ENCODE peak calls at places on chromosomes 13 and 19, in five cellular contexts. O is IMR-90, Y is neuronal stem cell, I is mesenchymal stem cell, W is mesendoderm. H is an unnamed sample.

GRCh38 chr19:45469132-45469834 is 1.5 kb downstream of the FOSB start:
- DNase-seq in O (peak), Y (peak), I (peak), W (peak), H (peak)

GRCh38 chr19:5580116-5580515 is 12.4 kb upstream of the TINCR start:
- DNase-seq in O (no peak), Y (no peak), I (no peak), W (no peak), H (no peak)

GRCh38 chr13:25171517-25172302 is at the start of gene AMER2:
- DNase-seq in O (no peak), Y (peak), I (peak), W (peak), H (no peak)

GRCh38 chr13:23430664-23431063 is 2.8 kb downstream of the SACS start:
- DNase-seq in O (no peak), Y (no peak), I (no peak), W (no peak), H (no peak)

GRCh38 chr13:105513448-105513847 is 1022.0 kb downstream of the EFNB2 start:
- DNase-seq in O (no peak), Y (no peak), I (no peak), W (no peak), H (no peak)

GRCh38 chr13:113320226-113320875 is 23.3 kb downstream of the LAMP1 start:
- DNase-seq in O (no peak), Y (no peak), I (no peak), W (no peak), H (no peak)

GRCh38 chr13:90696656-90697055 is 650.8 kb upstream of the MIR17HG start:
- DNase-seq in O (peak), Y (no peak), I (peak), W (no peak), H (no peak)

GRCh38 chr19:13063461-13064091 is 39.1 kb downstream of the LYL1 start:
- DNase-seq in O (no peak), Y (no peak), I (no peak), W (no peak), H (no peak)

GRCh38 chr19:13622727-13623126 is 116.4 kb upstream of the CACNA1A start:
- DNase-seq in O (no peak), Y (no peak), I (no peak), W (peak), H (no peak)

GRCh38 chr13:79490846-79491245 is 9.9 kb downstream of the NDFIP2 start:
- DNase-seq in O (no peak), Y (no peak), I (no peak), W (peak), H (no peak)

GRCh38 chr19:46186101-46186716 is 38.2 kb downstream of the IGFL2 start:
- DNase-seq in O (no peak), Y (no peak), I (no peak), W (peak), H (no peak)

GRCh38 chr13:73235385-73235784 is 176.6 kb downstream of the KLF5 start:
- DNase-seq in O (no peak), Y (no peak), I (no peak), W (no peak), H (no peak)
- H3K4ac ChIP-seq in O (no peak), Y (no peak), I (no peak), W (no peak), H (no peak)

DNA sequence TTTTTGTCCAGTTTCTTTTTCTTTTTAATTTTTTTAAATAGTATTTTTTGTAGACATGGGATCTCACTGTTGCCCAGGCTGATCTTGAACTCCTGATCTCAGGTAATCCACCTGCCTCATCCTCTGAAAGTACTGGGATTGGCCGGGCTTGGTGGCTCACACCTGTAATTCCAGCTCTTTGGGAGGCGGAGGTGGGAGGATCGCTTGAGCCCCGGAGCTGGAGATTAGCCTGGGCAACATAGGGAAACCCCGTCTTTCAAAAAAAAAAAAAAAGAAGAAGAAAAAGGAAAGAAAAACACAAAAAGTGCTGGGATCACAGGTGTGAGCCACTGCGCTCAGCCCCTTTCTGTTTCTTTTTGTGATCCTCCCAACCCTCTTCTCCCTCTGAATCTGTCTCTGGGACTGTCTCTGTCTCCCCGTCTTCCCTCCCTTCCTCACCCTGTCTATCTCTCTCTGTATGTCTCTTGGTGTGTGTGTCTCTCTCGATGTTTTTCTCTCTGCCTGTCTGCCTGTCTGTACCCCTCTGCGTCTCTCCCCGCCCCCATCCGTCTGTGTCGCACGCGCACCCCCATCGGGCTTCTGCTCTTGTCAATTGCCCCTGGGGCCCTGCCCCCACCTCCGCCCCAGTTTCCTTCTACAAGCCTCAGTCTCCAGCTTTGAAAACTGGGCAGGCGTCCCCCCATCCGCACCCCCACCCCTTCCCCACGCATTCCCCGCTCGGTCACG is 554 bp upstream of the ZFP36 start:
- DNase-seq in O (no peak), Y (no peak), I (peak), W (no peak), H (peak)
- H3K4ac ChIP-seq in O (peak), Y (no peak), I (peak), W (no peak), H (no peak)

GRCh38 chr13:29791508-29791907 is 58.9 kb downstream of the UBL3 start:
- DNase-seq in O (no peak), Y (no peak), I (no peak), W (no peak), H (no peak)

GRCh38 chr13:29786698-29787097 is 63.7 kb downstream of the UBL3 start:
- DNase-seq in O (no peak), Y (no peak), I (no peak), W (no peak), H (no peak)

DNA sequence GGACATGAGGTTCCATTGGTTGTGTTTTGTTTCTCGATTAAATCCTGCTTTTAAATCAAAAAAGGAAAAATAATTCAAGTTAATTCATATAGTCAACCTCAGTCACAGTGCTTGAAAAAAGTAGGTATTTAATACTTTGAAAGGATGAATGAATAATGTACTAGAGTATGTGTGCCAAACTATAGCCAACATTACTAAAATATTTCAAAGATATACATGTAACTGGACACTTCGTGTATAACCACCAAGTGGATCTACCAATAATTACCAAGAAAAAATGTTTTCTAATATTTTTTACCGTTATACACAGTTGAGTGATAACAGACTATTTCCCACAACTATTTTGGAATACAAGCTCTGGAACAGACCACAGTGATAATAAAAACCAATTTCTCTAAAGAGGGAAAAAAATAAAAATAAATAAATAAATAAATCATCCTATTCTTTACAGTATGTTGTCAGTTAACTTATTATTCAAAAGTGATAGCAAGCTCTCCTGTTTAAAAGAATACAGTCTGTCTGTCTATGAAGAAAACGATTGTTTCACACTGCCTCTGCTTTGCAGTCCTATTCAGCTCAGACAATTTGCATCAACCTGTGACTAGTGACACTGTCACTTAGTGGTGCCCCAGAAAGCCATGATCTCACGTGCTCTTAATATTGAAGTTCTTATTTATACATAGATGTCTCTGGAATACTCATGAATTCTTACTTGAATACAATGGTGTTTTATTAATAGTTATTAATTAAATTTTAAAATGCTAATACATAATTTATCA is 58.2 kb downstream of the UBL3 start:
- DNase-seq in O (peak), Y (no peak), I (no peak), W (no peak), H (no peak)
- H3K4ac ChIP-seq in O (no peak), Y (no peak), I (no peak), W (no peak), H (no peak)

GRCh38 chr19:15316498-15316897 is 15.8 kb downstream of the BRD4 start:
- DNase-seq in O (peak), Y (no peak), I (peak), W (no peak), H (no peak)
- H3K4ac ChIP-seq in O (peak), Y (no peak), I (no peak), W (no peak), H (no peak)

DNA sequence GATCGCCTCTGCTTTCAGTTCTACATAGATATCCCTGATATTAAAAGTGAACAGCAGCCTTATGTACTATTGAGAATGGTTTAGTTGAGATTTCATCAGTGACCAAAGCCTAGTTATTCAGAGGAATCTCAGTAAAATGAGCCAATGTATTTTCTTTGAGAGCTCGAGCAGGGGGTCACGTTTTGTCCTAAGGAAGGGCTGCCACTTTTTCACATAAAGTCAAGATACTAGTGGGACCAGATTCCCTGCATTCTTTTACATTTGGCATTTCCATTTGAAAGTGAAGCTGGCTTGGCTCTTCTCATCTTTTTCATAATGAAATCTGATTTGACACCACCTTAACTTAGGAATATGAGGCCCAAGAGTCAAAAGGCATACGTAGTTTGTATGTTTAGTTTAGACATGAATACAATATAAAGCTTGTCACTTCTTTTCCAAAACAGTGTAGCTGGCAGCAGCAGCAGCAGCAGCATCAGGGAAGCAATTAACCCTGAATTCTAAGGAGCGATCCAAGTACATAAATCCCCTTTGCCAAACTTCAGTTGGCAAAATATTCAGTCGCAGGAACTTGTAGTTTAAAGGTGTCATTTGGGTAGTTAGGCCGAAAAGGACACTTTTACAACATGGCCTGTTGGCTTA is 1752.2 kb upstream of the PCDH20 start:
- DNase-seq in O (no peak), Y (no peak), I (no peak), W (peak), H (no peak)
- H3K4ac ChIP-seq in O (no peak), Y (no peak), I (no peak), W (no peak), H (no peak)

DNA sequence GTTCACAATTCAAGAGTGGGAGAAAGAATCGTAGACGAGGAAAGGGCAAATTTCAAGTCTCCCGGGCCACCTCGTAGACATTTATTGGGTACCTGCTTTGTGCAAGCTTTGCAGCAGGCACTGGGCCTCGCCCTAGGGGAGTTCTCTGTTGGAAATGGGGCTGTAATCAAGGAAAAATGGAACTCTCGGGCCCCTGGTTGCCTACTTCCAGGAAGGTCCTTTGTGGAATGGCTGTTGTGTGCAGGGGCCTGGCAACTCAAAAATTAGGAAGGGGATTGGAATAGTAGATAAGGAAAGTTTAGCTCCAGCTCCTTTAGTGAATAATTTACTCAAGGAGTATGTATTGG is 612 bp downstream of the ZNF526 start:
- DNase-seq in O (no peak), Y (no peak), I (no peak), W (no peak), H (no peak)
- H3K4ac ChIP-seq in O (peak), Y (no peak), I (peak), W (no peak), H (no peak)

GRCh38 chr19:17966497-17967257 is at the start of gene KCNN1:
- DNase-seq in O (no peak), Y (no peak), I (no peak), W (no peak), H (no peak)

GRCh38 chr19:17972230-17972629 is 5.3 kb downstream of the KCNN1 start:
- DNase-seq in O (no peak), Y (no peak), I (no peak), W (no peak), H (no peak)

GRCh38 chr19:17967258-17968051 is 548 bp downstream of the KCNN1 start:
- DNase-seq in O (no peak), Y (no peak), I (no peak), W (no peak), H (no peak)

GRCh38 chr19:17968376-17968775 is 1.5 kb downstream of the KCNN1 start:
- DNase-seq in O (no peak), Y (no peak), I (no peak), W (no peak), H (no peak)

GRCh38 chr19:17969096-17969792 is 2.3 kb downstream of the KCNN1 start:
- DNase-seq in O (no peak), Y (no peak), I (no peak), W (no peak), H (no peak)
- H3K4ac ChIP-seq in O (no peak), Y (peak), I (no peak), W (no peak), H (no peak)

DNA sequence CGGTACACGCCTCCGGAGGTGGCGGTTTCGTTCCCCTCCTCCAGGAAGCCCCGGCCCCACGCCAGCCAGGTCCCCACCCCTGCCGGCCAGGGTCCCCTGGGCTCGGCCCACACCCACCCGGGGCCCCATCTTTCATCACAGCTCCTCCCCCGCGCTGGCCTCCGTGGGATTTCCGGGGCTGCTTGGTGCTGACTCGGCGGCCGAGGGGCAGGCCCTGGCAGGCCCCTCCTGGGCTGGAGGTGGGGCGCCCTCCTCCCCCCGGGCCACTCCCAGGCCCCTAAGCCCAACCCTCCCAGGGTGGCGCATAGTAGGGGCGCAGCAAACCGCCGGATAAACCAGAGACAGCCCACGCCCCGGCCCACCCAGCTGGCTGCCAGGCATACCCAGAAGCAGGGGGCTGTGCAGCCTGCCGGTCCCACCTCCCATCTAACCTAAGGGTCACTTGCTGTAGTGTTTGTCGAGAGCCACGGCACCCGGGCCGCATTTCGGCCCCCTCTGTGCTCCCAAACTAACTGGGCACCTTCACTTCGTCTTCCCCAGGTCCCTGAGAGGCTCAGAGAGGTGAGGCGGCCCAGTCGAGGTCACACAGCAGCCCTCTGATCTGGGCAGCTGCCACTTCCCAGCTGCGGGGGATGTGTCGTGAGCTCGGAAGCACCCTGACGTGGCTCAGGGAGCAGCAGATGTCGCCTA is 6.6 kb downstream of the ZBTB7A start:
- DNase-seq in O (no peak), Y (no peak), I (no peak), W (no peak), H (peak)
- H3K4ac ChIP-seq in O (no peak), Y (no peak), I (peak), W (no peak), H (no peak)

GRCh38 chr19:58182577-58182988 is 278 bp upstream of the ZNF274 start:
- DNase-seq in O (no peak), Y (no peak), I (no peak), W (no peak), H (no peak)

GRCh38 chr19:58183822-58184215 is 958 bp downstream of the ZNF274 start:
- DNase-seq in O (no peak), Y (no peak), I (no peak), W (no peak), H (no peak)

GRCh38 chr19:58182989-58183821 is at the start of gene ZNF274:
- DNase-seq in O (peak), Y (peak), I (peak), W (peak), H (peak)

GRCh38 chr19:58181902-58182576 is 822 bp upstream of the ZNF274 start:
- DNase-seq in O (no peak), Y (no peak), I (peak), W (peak), H (peak)
- H3K4ac ChIP-seq in O (peak), Y (no peak), I (no peak), W (no peak), H (no peak)

DNA sequence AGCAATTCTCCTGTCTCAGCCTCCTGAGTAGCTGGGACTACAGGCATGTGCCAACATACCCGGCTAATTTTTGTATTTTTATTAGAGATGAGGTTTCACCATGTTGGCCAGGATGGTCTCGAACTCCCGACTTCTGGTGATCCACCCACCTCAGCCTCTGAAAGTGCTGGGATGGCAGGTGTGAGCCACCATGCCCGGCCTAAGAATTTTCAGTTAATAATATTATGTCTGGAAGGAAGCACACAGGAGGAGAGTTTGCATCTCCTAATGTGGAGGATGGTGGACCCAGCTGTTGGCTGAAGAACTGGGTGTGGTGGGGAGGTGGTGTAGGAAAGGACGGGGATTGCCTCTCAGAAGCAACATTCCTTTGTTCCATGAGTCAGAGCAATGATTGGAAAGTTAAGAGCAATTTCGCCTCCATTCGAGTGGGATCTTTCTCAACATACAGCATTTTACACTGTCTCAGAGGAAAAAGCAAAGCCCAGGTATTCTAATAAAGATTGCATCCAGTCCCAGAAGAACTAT is 11.9 kb downstream of the PDCD2L start:
- DNase-seq in O (peak), Y (no peak), I (no peak), W (no peak), H (no peak)
- H3K4ac ChIP-seq in O (no peak), Y (no peak), I (no peak), W (no peak), H (no peak)